ENCODE peak calls at places on chromosome 2, in six cellular contexts. A is brain microvascular endothelial cell; F is transverse colon; V is lower lobe of right lung; X is Peyer's patch; N is CD8-positive, alpha-beta T cell. Q is an unnamed sample.

GRCh38 chr2:66489433-66489832 is 54.5 kb downstream of the MEIS1 start:
- DNase-seq in F (no peak), V (no peak), X (no peak), A (no peak), N (no peak), Q (no peak)

GRCh38 chr2:159615936-159616733 is at the start of gene BAZ2B:
- DNase-seq in X (peak), A (peak), F (peak), V (no peak), N (peak), Q (peak)

GRCh38 chr2:3641841-3642421 is 16.1 kb upstream of the ALLC start:
- DNase-seq in V (no peak), X (no peak), N (no peak), F (no peak), A (no peak), Q (no peak)

GRCh38 chr2:149438260-149438960 is 108.0 kb downstream of the LYPD6 start:
- DNase-seq in X (no peak), F (no peak), V (no peak), A (no peak), N (no peak), Q (no peak)

GRCh38 chr2:198950813-198951212 is 506.9 kb downstream of the SATB2 start:
- DNase-seq in X (no peak), A (no peak), V (no peak), N (no peak), F (no peak), Q (no peak)

GRCh38 chr2:216370961-216371633 is 1.2 kb downstream of the MARCHF4 start:
- DNase-seq in F (no peak), X (no peak), N (no peak), A (no peak), V (no peak), Q (no peak)

GRCh38 chr2:155846249-155846648 is 486.3 kb downstream of the NR4A2 start:
- DNase-seq in X (no peak), A (no peak), V (no peak), F (no peak), N (no peak), Q (no peak)

GRCh38 chr2:67638146-67638545 is 241.0 kb downstream of the ETAA1 start:
- DNase-seq in X (no peak), V (no peak), F (no peak), N (no peak), A (no peak), Q (no peak)

GRCh38 chr2:152466041-152466440 is 131.1 kb downstream of the FMNL2 start:
- DNase-seq in X (no peak), N (no peak), A (no peak), F (no peak), V (no peak), Q (no peak)

GRCh38 chr2:71521436-71521950 is 68.1 kb downstream of the DYSF start:
- DNase-seq in V (no peak), F (no peak), A (no peak), N (no peak), X (no peak), Q (no peak)

GRCh38 chr2:234051374-234052070 is 1.0 kb downstream of the SPP2 start:
- DNase-seq in N (no peak), F (no peak), V (no peak), A (no peak), X (no peak), Q (no peak)

GRCh38 chr2:43144265-43144664 is 82.1 kb downstream of the ZFP36L2 start:
- DNase-seq in N (no peak), F (no peak), A (no peak), X (no peak), V (no peak), Q (no peak)

GRCh38 chr2:118498943-118499342 is 348.5 kb downstream of the EN1 start:
- DNase-seq in V (no peak), A (no peak), F (no peak), X (no peak), N (no peak), Q (no peak)

GRCh38 chr2:16487686-16488085 is 177.9 kb downstream of the CYRIA start:
- DNase-seq in V (no peak), X (no peak), N (no peak), A (peak), F (no peak), Q (no peak)

GRCh38 chr2:73112026-73112912 is 479 bp downstream of the RAB11FIP5 start:
- DNase-seq in F (peak), A (no peak), V (peak), X (peak), N (peak), Q (no peak)

GRCh38 chr2:11368059-11368572 is 23.7 kb upstream of the ROCK2 start:
- DNase-seq in N (no peak), V (no peak), A (no peak), X (no peak), F (no peak), Q (no peak)

DNA sequence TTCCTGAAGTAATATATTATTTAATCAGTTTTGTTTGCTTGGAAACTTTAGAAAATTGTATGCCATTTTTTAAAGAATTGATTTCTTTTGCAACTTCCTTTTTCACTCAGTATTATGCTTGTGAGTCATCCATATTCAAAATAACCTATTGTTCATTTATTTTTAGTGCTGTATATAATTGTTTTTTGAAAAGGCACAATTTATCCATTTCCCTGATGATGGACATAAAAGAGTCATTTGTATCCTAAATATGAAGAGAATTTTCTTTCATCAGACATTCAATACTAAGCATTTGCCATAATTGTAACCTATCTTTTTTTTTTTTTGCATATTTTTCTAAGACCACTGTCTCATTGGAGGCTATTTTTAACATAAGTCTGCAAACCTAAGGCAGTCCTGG is 134.1 kb upstream of the SERPINE2 start:
- DNase-seq in X (no peak), N (no peak), F (no peak), A (no peak), V (no peak), Q (no peak)
- H3K27ac ChIP-seq in X (no peak), N (no peak), F (no peak), A (no peak), V (no peak), Q (no peak)

GRCh38 chr2:20440001-20440560 is 6.8 kb upstream of the RHOB start:
- DNase-seq in V (no peak), N (no peak), X (no peak), F (peak), A (no peak), Q (no peak)

GRCh38 chr2:20439193-20439475 is 7.7 kb upstream of the RHOB start:
- DNase-seq in V (no peak), F (peak), X (no peak), A (peak), N (no peak), Q (no peak)

GRCh38 chr2:20439503-20439902 is 7.4 kb upstream of the RHOB start:
- DNase-seq in F (peak), N (no peak), X (no peak), V (no peak), A (no peak), Q (no peak)

GRCh38 chr2:20436716-20437470 is 10.0 kb upstream of the RHOB start:
- DNase-seq in F (peak), A (no peak), X (no peak), V (no peak), N (no peak), Q (no peak)

GRCh38 chr2:20438334-20439192 is 8.3 kb upstream of the RHOB start:
- DNase-seq in V (no peak), A (peak), F (peak), X (no peak), N (no peak), Q (no peak)
- H3K4me3 ChIP-seq in V (no peak), A (peak), F (no peak), X (no peak), N (no peak), Q (no peak)

GRCh38 chr2:178819147-178819875 is 12.1 kb upstream of the TTN start:
- DNase-seq in A (no peak), V (no peak), N (no peak), X (no peak), F (no peak), Q (no peak)
- H3K27ac ChIP-seq in A (no peak), V (no peak), N (no peak), X (no peak), F (no peak), Q (no peak)

GRCh38 chr2:177616731-177617130 is 224.2 kb downstream of the AGPS start:
- DNase-seq in N (no peak), A (no peak), X (no peak), F (no peak), V (no peak), Q (no peak)
- H3K4me3 ChIP-seq in N (no peak), A (no peak), X (no peak), F (no peak), V (no peak), Q (no peak)

Q was measured in AG04450.